ENCODE peak calls at places on chromosome 7, in six cellular contexts. Y, O, N, C, V and P are unnamed samples.

GRCh38 chr7:74141705-74142104 is 32.5 kb upstream of the EIF4H start:
- DNase-seq in V (no peak), Y (no peak), N (no peak), C (no peak), O (no peak), P (no peak)

GRCh38 chr7:49386792-49387191 is 386.6 kb upstream of the VWC2 start:
- DNase-seq in V (no peak), O (no peak), N (no peak), C (no peak), Y (no peak), P (no peak)

GRCh38 chr7:120717166-120717565 is 140.8 kb downstream of the TSPAN12 start:
- DNase-seq in N (no peak), O (no peak), C (no peak), Y (no peak), V (no peak), P (no peak)

GRCh38 chr7:2626498-2627117 is 5.2 kb upstream of the TTYH3 start:
- DNase-seq in N (no peak), V (no peak), Y (no peak), O (peak), C (no peak), P (no peak)

GRCh38 chr7:156640949-156641485 is 443 bp downstream of the RNF32 start:
- DNase-seq in V (peak), O (peak), Y (no peak), C (peak), N (peak), P (peak)

GRCh38 chr7:23490357-23491131 is 20.3 kb upstream of the IGF2BP3 start:
- DNase-seq in V (peak), C (no peak), N (peak), O (peak), Y (peak), P (peak)

GRCh38 chr7:151168022-151168786 is 710 bp upstream of the GBX1 start:
- DNase-seq in Y (peak), N (no peak), V (peak), O (no peak), C (peak), P (peak)

GRCh38 chr7:107390921-107391320 is 78.9 kb upstream of the GPR22 start:
- DNase-seq in N (no peak), O (no peak), V (no peak), C (no peak), Y (no peak), P (no peak)

GRCh38 chr7:138163800-138164199 is 87.5 kb downstream of the AKR1D1 start:
- DNase-seq in N (no peak), C (no peak), O (no peak), V (no peak), Y (no peak), P (no peak)

GRCh38 chr7:103679156-103680132 is 233.4 kb upstream of the SLC26A5 start:
- DNase-seq in O (peak), N (no peak), C (no peak), Y (no peak), V (no peak), P (no peak)

GRCh38 chr7:45107356-45107755 is 4.1 kb downstream of the TBRG4 start:
- DNase-seq in V (no peak), N (no peak), C (no peak), O (no peak), Y (no peak), P (no peak)

GRCh38 chr7:106770191-106770590 is 94.9 kb upstream of the PIK3CG start:
- DNase-seq in C (no peak), V (no peak), N (no peak), Y (no peak), O (peak), P (no peak)

GRCh38 chr7:46725136-46725535 is 804.1 kb upstream of the IGFBP3 start:
- DNase-seq in O (no peak), C (no peak), V (no peak), Y (no peak), N (no peak), P (no peak)

GRCh38 chr7:135174941-135175340 is 4.4 kb upstream of the CYREN start:
- DNase-seq in V (no peak), C (no peak), O (no peak), N (no peak), Y (no peak), P (no peak)

GRCh38 chr7:22469371-22470143 is 30.4 kb downstream of the STEAP1B start:
- DNase-seq in N (peak), O (no peak), V (no peak), C (no peak), Y (no peak), P (no peak)

GRCh38 chr7:47950714-47951113 is 2.4 kb upstream of the PKD1L1 start:
- DNase-seq in Y (peak), O (no peak), V (no peak), C (no peak), N (no peak), P (no peak)

GRCh38 chr7:1227071-1227804 is 5.4 kb upstream of the UNCX start:
- DNase-seq in O (no peak), N (no peak), V (no peak), C (no peak), Y (no peak), P (no peak)

GRCh38 chr7:44755698-44756627 is 7.3 kb downstream of the ZMIZ2 start:
- DNase-seq in Y (no peak), N (no peak), C (no peak), V (no peak), O (no peak), P (no peak)

GRCh38 chr7:138460176-138460648 is at the start of gene TRIM24:
- DNase-seq in V (no peak), Y (no peak), O (no peak), C (no peak), N (peak), P (peak)

GRCh38 chr7:4712371-4713182 is 30.5 kb downstream of the FOXK1 start:
- DNase-seq in Y (no peak), O (peak), V (no peak), C (no peak), N (peak), P (no peak)

GRCh38 chr7:157089100-157089510 is 49.6 kb upstream of the UBE3C start:
- DNase-seq in Y (no peak), N (no peak), C (no peak), V (no peak), O (no peak), P (no peak)

GRCh38 chr7:3067606-3068005 is 23.9 kb upstream of the CARD11 start:
- DNase-seq in C (no peak), O (no peak), N (no peak), Y (no peak), V (no peak), P (no peak)

GRCh38 chr7:31311465-31312074 is 29.0 kb downstream of the NEUROD6 start:
- DNase-seq in O (no peak), N (no peak), C (no peak), V (no peak), Y (no peak), P (no peak)

GRCh38 chr7:95840953-95841950 is 68.9 kb downstream of the DYNC1I1 start:
- DNase-seq in N (peak), O (peak), C (no peak), V (no peak), Y (no peak), P (peak)

GRCh38 chr7:100604976-100605911 is 3.1 kb downstream of the PCOLCE start:
- DNase-seq in C (no peak), Y (no peak), N (no peak), V (no peak), O (no peak), P (no peak)

GRCh38 chr7:135420786-135421185 is 89.1 kb downstream of the CNOT4 start:
- DNase-seq in N (no peak), V (no peak), O (peak), C (no peak), Y (no peak), P (no peak)

GRCh38 chr7:49791089-49791741 is 17.8 kb downstream of the VWC2 start:
- DNase-seq in V (no peak), O (no peak), C (no peak), N (no peak), Y (no peak), P (no peak)

GRCh38 chr7:106126170-106126938 is 14.2 kb upstream of the SYPL1 start:
- DNase-seq in V (peak), O (peak), C (peak), Y (no peak), N (no peak), P (no peak)

GRCh38 chr7:41996381-41997035 is 240.5 kb downstream of the GLI3 start:
- DNase-seq in C (no peak), N (no peak), O (peak), Y (no peak), V (no peak), P (no peak)

GRCh38 chr7:106125417-106125816 is 13.3 kb upstream of the SYPL1 start:
- DNase-seq in O (no peak), N (no peak), V (no peak), C (no peak), Y (no peak), P (no peak)

GRCh38 chr7:148135106-148135505 is 455.5 kb upstream of the C7orf33 start:
- DNase-seq in V (no peak), Y (no peak), N (no peak), C (no peak), O (no peak), P (no peak)

GRCh38 chr7:128076831-128077271 is 45.6 kb upstream of the LRRC4 start:
- DNase-seq in Y (peak), O (no peak), V (no peak), C (no peak), N (peak), P (no peak)